ENCODE peak calls at places on chromosomes 16 and 17, in ten cellular contexts. U, K, Z, C, Q, S, A, X, G and R are unnamed samples.

GRCh38 chr17:72613411-72614292 is 478.8 kb downstream of the SLC39A11 start:
- DNase-seq in U (no peak), K (no peak), Z (peak), C (peak), Q (no peak), S (no peak), A (no peak), X (no peak), G (no peak), R (no peak)

GRCh38 chr17:66091440-66092080 is 100.4 kb downstream of the CEP112 start:
- DNase-seq in U (no peak), K (no peak), Z (no peak), C (peak), Q (no peak), S (no peak), A (no peak), X (no peak), G (no peak), R (no peak)

GRCh38 chr16:2003827-2004641 is 5.6 kb downstream of the ZNF598 start:
- DNase-seq in U (peak), K (peak), Z (peak), C (peak), Q (no peak), S (no peak), A (peak), X (peak), G (peak), R (peak)

GRCh38 chr16:55506083-55506482 is 2.8 kb upstream of the LPCAT2 start:
- DNase-seq in U (no peak), K (no peak), Z (no peak), C (no peak), Q (no peak), S (no peak), A (no peak), X (no peak), G (no peak), R (no peak)

GRCh38 chr16:80720759-80721470 is 83.5 kb downstream of the CDYL2 start:
- DNase-seq in U (no peak), K (no peak), Z (no peak), C (no peak), Q (no peak), S (no peak), A (no peak), X (peak), G (no peak), R (no peak)

GRCh38 chr17:35947156-35947585 is 3.7 kb upstream of the LYZL6 start:
- DNase-seq in U (peak), K (peak), Z (peak), C (peak), Q (no peak), S (no peak), A (peak), X (peak), G (peak), R (no peak)

GRCh38 chr16:89506113-89506504 is 2.1 kb upstream of the SPG7 start:
- DNase-seq in U (no peak), K (no peak), Z (no peak), C (peak), Q (no peak), S (no peak), A (no peak), X (no peak), G (peak), R (no peak)

GRCh38 chr16:47581114-47581513 is 120.0 kb downstream of the PHKB start:
- DNase-seq in U (peak), K (no peak), Z (no peak), C (no peak), Q (no peak), S (no peak), A (no peak), X (no peak), G (no peak), R (no peak)

GRCh38 chr16:4805231-4805630 is 2.8 kb upstream of the ROGDI start:
- DNase-seq in U (no peak), K (no peak), Z (no peak), C (no peak), Q (no peak), S (no peak), A (no peak), X (no peak), G (no peak), R (no peak)

GRCh38 chr17:27345141-27345904 is 51.4 kb downstream of the WSB1 start:
- DNase-seq in U (peak), K (no peak), Z (no peak), C (no peak), Q (peak), S (no peak), A (peak), X (no peak), G (no peak), R (no peak)

GRCh38 chr17:2971851-2972250 is 91.6 kb downstream of the OR1D5 start:
- DNase-seq in U (no peak), K (no peak), Z (no peak), C (no peak), Q (no peak), S (no peak), A (no peak), X (no peak), G (no peak), R (no peak)

GRCh38 chr16:75614247-75614897 is 8.7 kb downstream of the ADAT1 start:
- DNase-seq in U (no peak), K (no peak), Z (peak), C (no peak), Q (no peak), S (no peak), A (no peak), X (no peak), G (no peak), R (no peak)

GRCh38 chr17:66711936-66712335 is 123.0 kb upstream of the CACNG5 start:
- DNase-seq in U (peak), K (no peak), Z (peak), C (peak), Q (no peak), S (no peak), A (peak), X (no peak), G (peak), R (no peak)

GRCh38 chr16:81128726-81129524 is 32.7 kb upstream of the GCSH start:
- DNase-seq in U (no peak), K (no peak), Z (no peak), C (no peak), Q (no peak), S (no peak), A (no peak), X (no peak), G (no peak), R (no peak)

GRCh38 chr17:34645636-34646035 is 66.3 kb downstream of the TMEM132E start:
- DNase-seq in U (no peak), K (no peak), Z (no peak), C (peak), Q (no peak), S (no peak), A (no peak), X (no peak), G (no peak), R (no peak)

GRCh38 chr17:21286066-21286770 is 1.7 kb downstream of the MAP2K3 start:
- DNase-seq in U (peak), K (no peak), Z (peak), C (peak), Q (no peak), S (peak), A (no peak), X (peak), G (peak), R (peak)

GRCh38 chr17:51629232-51629631 is 368.9 kb downstream of the UTP18 start:
- DNase-seq in U (no peak), K (no peak), Z (no peak), C (no peak), Q (no peak), S (no peak), A (no peak), X (no peak), G (no peak), R (no peak)

GRCh38 chr17:63823659-63824331 is 3.4 kb upstream of the PSMC5 start:
- DNase-seq in U (no peak), K (no peak), Z (no peak), C (no peak), Q (no peak), S (no peak), A (no peak), X (no peak), G (no peak), R (no peak)

GRCh38 chr17:76504117-76504516 is 2.9 kb upstream of the RHBDF2 start:
- DNase-seq in U (peak), K (peak), Z (no peak), C (no peak), Q (no peak), S (no peak), A (peak), X (no peak), G (no peak), R (no peak)

GRCh38 chr16:48272837-48273421 is 25.6 kb upstream of the ABCC11 start:
- DNase-seq in U (no peak), K (no peak), Z (no peak), C (no peak), Q (no peak), S (no peak), A (no peak), X (peak), G (no peak), R (peak)

GRCh38 chr17:75896360-75897075 is at the start of gene TRIM65:
- DNase-seq in U (peak), K (peak), Z (peak), C (peak), Q (peak), S (peak), A (peak), X (peak), G (peak), R (peak)

GRCh38 chr17:76725580-76726230 is 701 bp downstream of the JMJD6 start:
- DNase-seq in U (peak), K (peak), Z (peak), C (peak), Q (no peak), S (peak), A (peak), X (peak), G (peak), R (peak)

GRCh38 chr16:57472665-57473060 is 10.2 kb downstream of the POLR2C start:
- DNase-seq in U (peak), K (no peak), Z (no peak), C (no peak), Q (no peak), S (no peak), A (peak), X (no peak), G (no peak), R (peak)

GRCh38 chr17:7854851-7855642 is at the start of gene TMEM88:
- DNase-seq in U (peak), K (no peak), Z (no peak), C (no peak), Q (no peak), S (no peak), A (peak), X (peak), G (no peak), R (peak)

GRCh38 chr17:44840274-44840673 is 7.4 kb upstream of the HIGD1B start:
- DNase-seq in U (no peak), K (peak), Z (no peak), C (no peak), Q (no peak), S (no peak), A (no peak), X (no peak), G (no peak), R (no peak)

GRCh38 chr17:78889525-78889924 is 13.5 kb downstream of the CEP295NL start:
- DNase-seq in U (no peak), K (peak), Z (no peak), C (no peak), Q (no peak), S (no peak), A (no peak), X (no peak), G (no peak), R (no peak)

GRCh38 chr17:15279011-15279477 is 13.9 kb upstream of the PMP22 start:
- DNase-seq in U (peak), K (no peak), Z (peak), C (peak), Q (no peak), S (no peak), A (no peak), X (peak), G (no peak), R (no peak)

GRCh38 chr17:40415390-40415789 is 2.3 kb downstream of the TOP2A start:
- DNase-seq in U (peak), K (peak), Z (peak), C (peak), Q (no peak), S (no peak), A (no peak), X (peak), G (no peak), R (no peak)

GRCh38 chr16:6571044-6571443 is 761.6 kb upstream of the RBFOX1 start:
- DNase-seq in U (peak), K (no peak), Z (no peak), C (no peak), Q (no peak), S (no peak), A (peak), X (no peak), G (no peak), R (no peak)

GRCh38 chr17:4950757-4951204 is at the start of gene ENO3:
- DNase-seq in U (peak), K (no peak), Z (no peak), C (no peak), Q (no peak), S (no peak), A (peak), X (no peak), G (no peak), R (no peak)
- H3K27ac ChIP-seq in U (peak), K (peak), Z (peak), C (peak), Q (no peak), S (peak), A (no peak), X (peak), G (peak), R (peak)

DNA sequence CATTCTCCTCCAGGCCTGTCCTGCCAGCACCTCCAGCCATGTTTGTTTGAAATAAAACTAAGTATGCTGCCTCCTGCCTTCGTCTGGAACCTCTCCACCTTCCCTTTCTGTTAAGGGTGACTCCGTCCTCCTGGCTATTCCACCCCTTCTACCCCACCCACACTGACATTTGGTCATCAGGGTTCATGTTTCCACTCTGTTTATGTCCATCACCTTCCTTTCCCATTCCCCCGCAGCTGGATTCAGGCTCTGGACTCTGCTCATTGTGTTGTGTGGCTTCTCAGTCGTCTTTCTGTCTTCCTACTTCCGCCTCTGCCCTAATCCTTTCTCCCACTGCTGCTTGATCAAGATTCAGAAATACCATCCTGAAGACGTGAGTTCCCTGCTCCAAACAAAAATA is 28.6 kb downstream of the EPN2 start:
- DNase-seq in U (no peak), K (no peak), Z (no peak), C (no peak), Q (no peak), S (no peak), A (no peak), X (no peak), G (no peak), R (no peak)
- H3K27ac ChIP-seq in U (no peak), K (no peak), Z (peak), C (peak), Q (peak), S (no peak), A (no peak), X (no peak), G (no peak), R (no peak)

GRCh38 chr17:50135316-50136095 is 5.5 kb upstream of the SAMD14 start:
- DNase-seq in U (no peak), K (no peak), Z (no peak), C (no peak), Q (no peak), S (no peak), A (no peak), X (no peak), G (no peak), R (no peak)

GRCh38 chr17:50134206-50135110 is 4.5 kb upstream of the SAMD14 start:
- DNase-seq in U (peak), K (no peak), Z (no peak), C (no peak), Q (no peak), S (no peak), A (no peak), X (no peak), G (no peak), R (no peak)

GRCh38 chr17:50132104-50132794 is 2.3 kb upstream of the SAMD14 start:
- DNase-seq in U (no peak), K (no peak), Z (no peak), C (no peak), Q (no peak), S (no peak), A (no peak), X (no peak), G (no peak), R (no peak)

GRCh38 chr17:50133028-50133768 is 3.2 kb upstream of the SAMD14 start:
- DNase-seq in U (peak), K (no peak), Z (no peak), C (no peak), Q (no peak), S (no peak), A (peak), X (no peak), G (no peak), R (no peak)

GRCh38 chr17:50133769-50134099 is 3.8 kb upstream of the SAMD14 start:
- DNase-seq in U (no peak), K (no peak), Z (no peak), C (no peak), Q (no peak), S (no peak), A (no peak), X (no peak), G (no peak), R (no peak)
- H3K27ac ChIP-seq in U (no peak), K (no peak), Z (peak), C (peak), Q (no peak), S (peak), A (no peak), X (no peak), G (no peak), R (no peak)

DNA sequence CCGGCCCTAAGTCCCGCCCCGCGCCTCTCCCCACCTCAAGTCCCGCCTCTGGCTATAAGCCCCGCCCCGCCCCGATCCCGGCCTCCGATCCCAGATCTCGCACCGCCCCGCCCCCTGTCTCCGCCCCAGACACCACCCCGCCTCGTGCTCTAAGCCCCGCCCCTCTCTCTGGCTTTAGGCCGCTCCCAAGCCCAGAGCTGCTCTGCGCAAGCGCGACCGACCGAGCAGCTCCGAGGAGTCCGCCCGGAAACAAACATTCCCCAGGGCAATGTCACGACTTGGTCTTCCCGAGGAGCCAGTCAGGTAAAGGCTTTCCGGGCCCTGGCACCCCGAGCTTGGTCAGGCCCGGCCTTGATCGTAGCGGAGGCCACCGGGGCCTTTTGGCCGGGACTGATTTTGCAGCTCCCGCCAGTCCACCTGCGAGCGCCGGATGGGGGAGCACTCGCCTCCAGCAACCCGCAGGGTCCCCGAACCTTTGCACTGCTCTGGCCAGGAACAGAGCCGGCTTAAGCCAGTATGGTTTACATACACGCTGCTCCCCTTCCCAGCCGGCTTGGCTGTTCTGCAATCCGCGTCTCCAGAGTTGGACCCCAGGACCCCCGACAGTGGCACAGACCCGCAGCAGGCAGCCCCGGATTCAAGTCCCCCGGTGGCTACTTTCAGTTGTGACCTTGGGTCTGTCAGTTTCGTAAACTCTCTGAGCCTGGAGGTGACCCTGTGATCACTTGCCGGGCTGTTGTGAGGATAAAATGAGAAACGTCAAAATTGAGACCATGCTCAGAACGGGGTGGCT is at the start of gene NUDT7:
- DNase-seq in U (peak), K (peak), Z (peak), C (peak), Q (peak), S (peak), A (peak), X (peak), G (peak), R (peak)
- H3K27ac ChIP-seq in U (peak), K (peak), Z (peak), C (peak), Q (peak), S (peak), A (peak), X (peak), G (peak), R (peak)